ENCODE peak calls at places on chromosome 19, in nine cellular contexts. Q is esophagus squamous epithelium, D is endodermal cell, U is tibial artery, L is osteocyte, E is fibroblast of the aortic adventitia, O is dorsolateral prefrontal cortex, P is neural crest cell, C is brain microvascular endothelial cell. Y is an unnamed sample.

GRCh38 chr19:7480222-7480974 is 8.4 kb downstream of the PEX11G start:
- DNase-seq in C (no peak), P (no peak), L (no peak), O (no peak), Q (no peak), E (no peak), D (no peak), U (peak), Y (no peak)

GRCh38 chr19:6374711-6375410 is 872 bp downstream of the PSPN start:
- DNase-seq in O (no peak), E (no peak), D (no peak), C (no peak), P (no peak), Q (no peak), L (no peak), U (no peak), Y (no peak)

GRCh38 chr19:53466726-53467125 is 807 bp upstream of the ZNF813 start:
- DNase-seq in D (peak), C (no peak), P (no peak), L (no peak), U (no peak), Q (no peak), E (no peak), O (no peak), Y (no peak)

GRCh38 chr19:7848779-7849457 is 18.9 kb downstream of the EVI5L start:
- DNase-seq in E (no peak), D (no peak), C (no peak), O (peak), U (no peak), L (no peak), Q (no peak), P (no peak), Y (no peak)

GRCh38 chr19:1282588-1283206 is 3.0 kb upstream of the EFNA2 start:
- DNase-seq in O (no peak), U (no peak), P (no peak), D (no peak), Q (no peak), L (no peak), E (no peak), C (no peak), Y (no peak)

GRCh38 chr19:58529405-58529804 is 9.8 kb upstream of the ZBTB45 start:
- DNase-seq in C (no peak), E (no peak), O (no peak), Q (no peak), D (no peak), L (no peak), P (no peak), U (no peak), Y (no peak)

GRCh38 chr19:16897572-16898056 is 8.8 kb downstream of the F2RL3 start:
- DNase-seq in C (no peak), O (no peak), Q (no peak), D (no peak), E (no peak), L (no peak), U (no peak), P (no peak), Y (peak)

GRCh38 chr19:54179921-54180452 is 7.0 kb upstream of the TMC4 start:
- DNase-seq in Q (no peak), E (peak), O (no peak), D (peak), U (no peak), C (peak), P (peak), L (no peak), Y (no peak)

GRCh38 chr19:3699741-3700241 is 477 bp downstream of the PIP5K1C start:
- DNase-seq in U (no peak), P (peak), L (no peak), C (no peak), D (no peak), O (no peak), Q (no peak), E (no peak), Y (no peak)

GRCh38 chr19:17385878-17386611 is 8.0 kb downstream of the CCDC194 start:
- DNase-seq in D (peak), U (peak), O (no peak), L (peak), C (peak), E (peak), P (peak), Q (no peak), Y (peak)

GRCh38 chr19:35347171-35347929 is at the start of gene FFAR1:
- DNase-seq in U (peak), Q (no peak), D (peak), E (no peak), L (peak), C (no peak), P (no peak), O (no peak), Y (no peak)

GRCh38 chr19:43739836-43740235 is 14.9 kb downstream of the SMG9 start:
- DNase-seq in C (no peak), E (no peak), O (no peak), D (no peak), L (no peak), U (no peak), Q (no peak), P (no peak), Y (peak)

GRCh38 chr19:1746401-1747284 is 6.7 kb upstream of the ONECUT3 start:
- DNase-seq in P (no peak), O (no peak), D (peak), U (no peak), L (no peak), C (peak), Q (no peak), E (peak), Y (peak)

GRCh38 chr19:46812898-46813569 is 24.6 kb upstream of the SLC1A5 start:
- DNase-seq in C (no peak), L (no peak), P (no peak), U (peak), Q (no peak), O (no peak), D (no peak), E (no peak), Y (no peak)

GRCh38 chr19:34044011-34044410 is 128.3 kb upstream of the LSM14A start:
- DNase-seq in C (no peak), U (no peak), D (no peak), E (no peak), O (no peak), Q (no peak), P (no peak), L (no peak), Y (no peak)

GRCh38 chr19:44202470-44202869 is 9.9 kb upstream of the ZNF227 start:
- DNase-seq in Q (no peak), E (peak), D (no peak), O (no peak), L (no peak), P (no peak), U (no peak), C (peak), Y (no peak)

GRCh38 chr19:5805465-5806132 is 732 bp downstream of the NRTN start:
- DNase-seq in U (no peak), L (no peak), O (no peak), P (peak), D (peak), C (peak), Q (no peak), E (peak), Y (peak)

GRCh38 chr19:54160182-54160811 is 776 bp upstream of the LENG1 start:
- DNase-seq in L (no peak), E (peak), U (no peak), O (no peak), P (no peak), D (no peak), Q (no peak), C (no peak), Y (no peak)

GRCh38 chr19:38653028-38653571 is 5.7 kb downstream of the ACTN4 start:
- DNase-seq in C (no peak), Q (no peak), D (no peak), O (no peak), L (no peak), U (peak), E (peak), P (no peak), Y (peak)
- TF ChIP-seq CTCF in C (no peak), Q (no peak), D (no peak), O (no peak), L (no peak), U (peak), E (peak), P (no peak), Y (no peak)

GRCh38 chr19:41753159-41753558 is 2.2 kb upstream of the CEACAM6 start:
- DNase-seq in Q (no peak), C (peak), U (peak), L (no peak), D (peak), O (no peak), P (peak), E (peak), Y (peak)

GRCh38 chr19:41758846-41759245 is 3.5 kb downstream of the CEACAM6 start:
- DNase-seq in C (no peak), O (no peak), U (no peak), D (no peak), L (no peak), P (no peak), E (no peak), Q (no peak), Y (no peak)

GRCh38 chr19:41754596-41754995 is 734 bp upstream of the CEACAM6 start:
- DNase-seq in U (no peak), C (no peak), E (no peak), L (no peak), D (no peak), P (no peak), O (no peak), Q (no peak), Y (no peak)

GRCh38 chr19:41755328-41755913 is at the start of gene CEACAM6:
- DNase-seq in D (peak), E (no peak), P (no peak), Q (no peak), U (peak), C (no peak), O (no peak), L (no peak), Y (peak)

DNA sequence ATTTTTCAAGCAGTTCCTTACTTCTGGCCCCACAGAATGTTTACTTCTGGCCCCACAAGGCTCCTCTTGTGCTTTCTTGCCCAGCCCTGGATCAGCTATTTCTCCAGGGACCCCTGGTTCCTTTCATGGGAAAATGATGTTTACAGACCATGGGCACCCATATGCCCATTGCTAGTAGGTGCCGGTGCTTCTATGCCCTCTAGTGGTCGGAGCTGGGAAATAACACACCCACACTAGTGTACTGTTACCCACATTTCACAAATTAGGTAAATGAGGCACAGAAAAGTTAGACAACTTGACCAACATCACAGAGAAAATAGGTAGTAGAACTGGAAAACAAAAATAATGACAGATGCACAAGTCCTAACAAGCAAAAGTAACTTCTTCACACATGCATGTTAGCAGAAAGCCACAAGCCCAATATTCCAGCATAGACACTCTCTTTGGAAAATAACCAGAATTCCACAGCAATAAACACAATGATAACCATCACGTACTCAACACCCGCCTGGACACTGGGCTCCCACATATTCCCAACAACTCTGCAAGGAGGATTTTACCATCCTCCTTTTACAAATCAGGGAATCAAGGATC is 1.3 kb upstream of the CEACAM6 start:
- DNase-seq in Q (no peak), C (peak), O (no peak), D (peak), P (peak), U (peak), E (peak), L (no peak), Y (peak)
- TF ChIP-seq CTCF in Q (peak), C (peak), O (peak), D (peak), P (peak), U (peak), E (peak), L (peak), Y (peak)

DNA sequence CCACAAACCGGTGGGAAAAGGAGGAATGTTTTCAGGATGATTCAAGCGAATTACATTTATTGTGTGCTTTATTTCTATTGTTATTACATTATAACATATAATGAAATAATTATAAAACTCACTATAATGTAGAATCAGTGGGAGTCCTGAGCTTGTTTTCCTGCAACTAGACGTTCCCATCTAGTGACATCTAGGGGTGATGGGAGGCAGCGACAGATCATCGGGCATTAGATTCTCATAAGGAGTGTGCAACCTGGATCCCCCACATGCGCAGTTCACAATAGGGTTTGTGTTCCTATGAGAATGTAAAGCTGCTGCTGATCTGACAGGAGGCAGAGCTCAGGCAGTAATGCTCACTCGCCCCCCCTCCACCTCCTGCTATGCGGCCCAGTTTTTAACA is 54.5 kb downstream of the SPTBN4 start:
- DNase-seq in P (no peak), E (peak), Q (no peak), L (no peak), D (no peak), U (no peak), O (no peak), C (no peak), Y (no peak)
- TF ChIP-seq CTCF in P (no peak), E (peak), Q (no peak), L (peak), D (peak), U (no peak), O (no peak), C (peak), Y (peak)

DNA sequence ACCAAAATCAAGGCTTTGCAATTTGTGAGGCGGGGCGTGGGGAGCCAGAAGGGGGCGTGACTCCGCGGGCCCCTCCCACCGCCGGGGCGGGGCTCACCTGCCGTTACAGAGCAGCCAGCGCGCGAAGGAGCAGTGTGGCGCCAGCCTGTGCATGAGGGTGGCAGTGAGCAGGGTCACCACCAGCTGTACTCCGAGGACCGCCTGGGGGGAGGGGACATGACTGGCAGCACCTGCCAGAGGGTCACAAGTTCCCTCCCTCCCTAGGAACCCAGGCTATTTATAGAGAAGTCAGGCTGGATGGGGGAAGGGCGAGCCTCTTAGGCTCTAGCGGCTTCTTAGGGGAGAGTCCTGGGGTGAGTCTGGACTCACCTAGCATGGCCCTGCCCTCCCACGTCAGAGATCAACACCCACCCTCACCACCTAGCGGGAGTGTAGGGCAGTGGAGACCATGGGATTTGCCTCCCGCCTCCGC is 3.6 kb downstream of the TMEM161A start:
- DNase-seq in U (no peak), E (no peak), L (no peak), O (no peak), P (no peak), Q (no peak), C (no peak), D (peak), Y (no peak)
- TF ChIP-seq CTCF in U (no peak), E (no peak), L (no peak), O (no peak), P (no peak), Q (no peak), C (no peak), D (peak), Y (no peak)

GRCh38 chr19:31676271-31677004 is 327.2 kb upstream of the TSHZ3 start:
- DNase-seq in U (no peak), D (peak), P (no peak), Q (no peak), O (no peak), L (no peak), C (no peak), E (peak), Y (no peak)
- TF ChIP-seq CTCF in U (no peak), D (peak), P (peak), Q (no peak), O (no peak), L (no peak), C (no peak), E (peak), Y (no peak)

GRCh38 chr19:48637948-48638830 is 1.0 kb upstream of the DBP start:
- DNase-seq in U (peak), O (peak), Q (peak), C (peak), P (peak), D (peak), E (peak), L (peak), Y (peak)
- TF ChIP-seq CTCF in U (peak), O (no peak), Q (no peak), C (peak), P (no peak), D (peak), E (no peak), L (peak), Y (no peak)

GRCh38 chr19:28949027-28949426 is 263.9 kb downstream of the UQCRFS1 start:
- DNase-seq in O (no peak), E (no peak), P (no peak), L (no peak), D (no peak), U (no peak), Q (no peak), C (no peak), Y (no peak)

GRCh38 chr19:28948531-28948930 is 264.4 kb downstream of the UQCRFS1 start:
- DNase-seq in P (no peak), C (no peak), U (no peak), D (peak), E (peak), O (no peak), L (no peak), Q (no peak), Y (no peak)

GRCh38 chr19:28941833-28942232 is 271.1 kb downstream of the UQCRFS1 start:
- DNase-seq in P (no peak), O (no peak), L (no peak), Q (no peak), C (no peak), U (no peak), E (peak), D (no peak), Y (no peak)

GRCh38 chr19:28940751-28941500 is 272.0 kb downstream of the UQCRFS1 start:
- DNase-seq in D (peak), U (no peak), Q (no peak), C (peak), L (no peak), O (no peak), P (no peak), E (peak), Y (no peak)

DNA sequence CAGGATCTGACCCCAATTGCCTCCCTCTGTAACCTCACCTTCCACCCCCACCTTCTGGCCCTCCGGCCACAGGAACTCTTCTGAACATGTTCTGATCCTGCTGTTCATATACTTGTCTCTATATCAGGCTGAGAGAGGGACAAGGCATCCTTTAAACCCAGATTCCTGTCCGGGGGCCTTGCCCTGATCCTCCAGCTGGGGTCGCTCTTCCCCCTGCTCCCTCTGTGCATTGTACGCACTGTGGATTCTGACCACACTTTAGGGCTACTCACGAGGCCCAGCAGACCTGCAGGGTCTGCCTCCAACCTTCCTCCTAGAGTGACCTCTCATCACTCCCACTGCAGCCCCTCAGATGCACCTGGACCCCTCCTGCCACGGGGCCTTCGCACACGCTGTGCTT is 269.3 kb downstream of the UQCRFS1 start:
- DNase-seq in C (no peak), D (peak), Q (no peak), E (no peak), U (no peak), P (no peak), L (no peak), O (no peak), Y (no peak)
- TF ChIP-seq CTCF in C (no peak), D (peak), Q (no peak), E (no peak), U (no peak), P (no peak), L (no peak), O (no peak), Y (no peak)

GRCh38 chr19:15412832-15413231 is 6.0 kb downstream of the AKAP8L start:
- DNase-seq in D (peak), E (no peak), C (no peak), U (no peak), O (no peak), P (no peak), Q (no peak), L (no peak), Y (no peak)
- TF ChIP-seq CTCF in D (no peak), E (no peak), C (no peak), U (no peak), O (no peak), P (no peak), Q (no peak), L (no peak), Y (no peak)

DNA sequence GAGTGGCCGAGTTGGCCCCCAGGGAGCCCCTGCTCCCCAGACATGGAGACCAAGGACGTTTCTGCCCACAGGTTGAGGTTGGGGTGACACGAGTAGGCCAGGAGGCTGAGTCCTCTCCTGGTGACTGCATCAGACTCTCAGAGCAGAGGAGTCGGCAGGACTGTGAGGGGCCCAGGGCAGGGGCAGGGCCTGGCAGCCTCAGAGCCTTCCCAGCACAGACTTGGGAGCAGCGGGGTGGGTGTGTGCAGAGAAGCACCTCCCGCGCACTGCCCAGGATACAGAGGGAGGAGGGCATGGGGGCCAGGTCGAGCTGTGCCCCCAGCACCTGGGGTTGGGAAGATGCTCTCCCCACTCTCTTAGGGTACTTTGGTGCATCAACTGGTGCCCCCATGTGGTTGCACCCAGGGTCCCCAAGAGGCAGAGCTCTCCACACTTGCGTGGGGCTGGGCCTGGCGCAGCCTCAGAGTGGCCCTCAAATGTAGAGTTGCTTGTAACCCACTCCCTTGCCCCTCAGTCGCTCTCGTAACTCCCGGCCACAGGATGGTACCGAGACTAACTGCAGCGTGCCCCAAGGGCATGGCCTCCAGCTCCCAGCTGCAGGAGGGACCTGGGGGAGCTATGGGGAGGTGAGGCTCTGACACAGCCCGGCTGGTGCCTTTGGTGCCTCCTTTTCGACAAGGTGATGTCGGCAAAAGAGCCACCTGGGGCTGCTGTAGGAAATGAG is 15.9 kb downstream of the TSSK6 start:
- DNase-seq in P (no peak), L (no peak), E (no peak), O (no peak), D (no peak), Q (no peak), U (no peak), C (no peak), Y (no peak)
- TF ChIP-seq CTCF in P (no peak), L (no peak), E (no peak), O (no peak), D (no peak), Q (no peak), U (no peak), C (no peak), Y (no peak)

Y was measured in Calu3.